ENCODE peak calls at places on chromosomes 13 and 19, in six cellular contexts. One of them, this sample, is unnamed. For H3K4me1, the result is how much of the 10 kb centered on the place peaks cover.

GRCh38 chr19:15863272-15863671 is 34.6 kb downstream of the CYP4F2 start:
- DNase-seq in heart right ventricle: no peak
- DNase-seq in K562: peak
- DNase-seq in testis: no peak
- DNase-seq in PC-9: no peak
- DNase-seq in left ventricle myocardium inferior: no peak
- DNase-seq in this sample: no peak

GRCh38 chr19:294341-294818 is 3.2 kb upstream of the PLPP2 start:
- DNase-seq in heart right ventricle: no peak
- DNase-seq in K562: no peak
- DNase-seq in testis: no peak
- DNase-seq in PC-9: no peak
- DNase-seq in left ventricle myocardium inferior: no peak
- DNase-seq in this sample: peak

GRCh38 chr19:45418812-45419211 is 4.9 kb downstream of the ERCC1 start:
- DNase-seq in heart right ventricle: no peak
- DNase-seq in K562: no peak
- DNase-seq in testis: no peak
- DNase-seq in PC-9: no peak
- DNase-seq in left ventricle myocardium inferior: no peak
- DNase-seq in this sample: no peak

GRCh38 chr13:61916483-61916882 is 500.8 kb upstream of the PCDH20 start:
- DNase-seq in heart right ventricle: no peak
- DNase-seq in K562: no peak
- DNase-seq in testis: no peak
- DNase-seq in PC-9: no peak
- DNase-seq in left ventricle myocardium inferior: no peak
- DNase-seq in this sample: no peak

GRCh38 chr13:113647351-113648217 is 10.4 kb downstream of the ATP4B start:
- DNase-seq in heart right ventricle: peak
- DNase-seq in K562: no peak
- DNase-seq in testis: peak
- DNase-seq in PC-9: peak
- DNase-seq in left ventricle myocardium inferior: peak
- DNase-seq in this sample: peak

GRCh38 chr13:65656740-65657329 is 1573.3 kb downstream of the PCDH9 start:
- DNase-seq in heart right ventricle: no peak
- DNase-seq in K562: no peak
- DNase-seq in testis: no peak
- DNase-seq in PC-9: no peak
- DNase-seq in left ventricle myocardium inferior: no peak
- DNase-seq in this sample: no peak

GRCh38 chr13:37627428-37627827 is 28.9 kb upstream of the POSTN start:
- DNase-seq in heart right ventricle: no peak
- DNase-seq in K562: no peak
- DNase-seq in testis: no peak
- DNase-seq in PC-9: no peak
- DNase-seq in left ventricle myocardium inferior: no peak
- DNase-seq in this sample: no peak

GRCh38 chr19:3227054-3227626 is 2.7 kb downstream of the CELF5 start:
- DNase-seq in heart right ventricle: no peak
- DNase-seq in K562: no peak
- DNase-seq in testis: no peak
- DNase-seq in PC-9: no peak
- DNase-seq in left ventricle myocardium inferior: no peak
- DNase-seq in this sample: no peak

GRCh38 chr13:28220166-28220565 is 81.8 kb downstream of the PAN3 start:
- DNase-seq in heart right ventricle: no peak
- DNase-seq in K562: no peak
- DNase-seq in testis: no peak
- DNase-seq in PC-9: no peak
- DNase-seq in left ventricle myocardium inferior: no peak
- DNase-seq in this sample: no peak

GRCh38 chr13:43156916-43157315 is 133.5 kb downstream of the DNAJC15 start:
- DNase-seq in heart right ventricle: no peak
- DNase-seq in K562: no peak
- DNase-seq in testis: no peak
- DNase-seq in PC-9: no peak
- DNase-seq in left ventricle myocardium inferior: no peak
- DNase-seq in this sample: no peak

GRCh38 chr19:48489608-48490216 is 20.5 kb downstream of the CYTH2 start:
- DNase-seq in heart right ventricle: peak
- DNase-seq in K562: peak
- DNase-seq in testis: peak
- DNase-seq in PC-9: peak
- DNase-seq in left ventricle myocardium inferior: peak
- DNase-seq in this sample: peak

GRCh38 chr13:74930402-74931165 is 551.4 kb downstream of the TBC1D4 start:
- DNase-seq in heart right ventricle: no peak
- DNase-seq in K562: no peak
- DNase-seq in testis: no peak
- DNase-seq in PC-9: no peak
- DNase-seq in left ventricle myocardium inferior: no peak
- DNase-seq in this sample: no peak

GRCh38 chr13:106922384-106922783 is 354.4 kb upstream of the ARGLU1 start:
- DNase-seq in heart right ventricle: no peak
- DNase-seq in K562: no peak
- DNase-seq in testis: no peak
- DNase-seq in PC-9: no peak
- DNase-seq in left ventricle myocardium inferior: no peak
- DNase-seq in this sample: no peak

GRCh38 chr13:35857769-35858168 is 273.4 kb downstream of the DCLK1 start:
- DNase-seq in heart right ventricle: no peak
- DNase-seq in K562: no peak
- DNase-seq in testis: peak
- DNase-seq in PC-9: no peak
- DNase-seq in left ventricle myocardium inferior: no peak
- DNase-seq in this sample: no peak

GRCh38 chr13:34361528-34361927 is 543.6 kb downstream of the RFC3 start:
- DNase-seq in heart right ventricle: no peak
- DNase-seq in K562: no peak
- DNase-seq in testis: no peak
- DNase-seq in PC-9: no peak
- DNase-seq in left ventricle myocardium inferior: no peak
- DNase-seq in this sample: no peak

GRCh38 chr13:105538346-105538745 is 997.1 kb downstream of the EFNB2 start:
- DNase-seq in heart right ventricle: no peak
- DNase-seq in K562: no peak
- DNase-seq in testis: no peak
- DNase-seq in PC-9: no peak
- DNase-seq in left ventricle myocardium inferior: no peak
- DNase-seq in this sample: no peak

GRCh38 chr13:29969286-29969685 is 118.9 kb upstream of the UBL3 start:
- DNase-seq in heart right ventricle: no peak
- DNase-seq in K562: no peak
- DNase-seq in testis: no peak
- DNase-seq in PC-9: no peak
- DNase-seq in left ventricle myocardium inferior: no peak
- DNase-seq in this sample: no peak

GRCh38 chr13:99658266-99658991 is 157.2 kb downstream of the TM9SF2 start:
- DNase-seq in heart right ventricle: peak
- DNase-seq in K562: no peak
- DNase-seq in testis: peak
- DNase-seq in PC-9: no peak
- DNase-seq in left ventricle myocardium inferior: peak
- DNase-seq in this sample: peak

DNA sequence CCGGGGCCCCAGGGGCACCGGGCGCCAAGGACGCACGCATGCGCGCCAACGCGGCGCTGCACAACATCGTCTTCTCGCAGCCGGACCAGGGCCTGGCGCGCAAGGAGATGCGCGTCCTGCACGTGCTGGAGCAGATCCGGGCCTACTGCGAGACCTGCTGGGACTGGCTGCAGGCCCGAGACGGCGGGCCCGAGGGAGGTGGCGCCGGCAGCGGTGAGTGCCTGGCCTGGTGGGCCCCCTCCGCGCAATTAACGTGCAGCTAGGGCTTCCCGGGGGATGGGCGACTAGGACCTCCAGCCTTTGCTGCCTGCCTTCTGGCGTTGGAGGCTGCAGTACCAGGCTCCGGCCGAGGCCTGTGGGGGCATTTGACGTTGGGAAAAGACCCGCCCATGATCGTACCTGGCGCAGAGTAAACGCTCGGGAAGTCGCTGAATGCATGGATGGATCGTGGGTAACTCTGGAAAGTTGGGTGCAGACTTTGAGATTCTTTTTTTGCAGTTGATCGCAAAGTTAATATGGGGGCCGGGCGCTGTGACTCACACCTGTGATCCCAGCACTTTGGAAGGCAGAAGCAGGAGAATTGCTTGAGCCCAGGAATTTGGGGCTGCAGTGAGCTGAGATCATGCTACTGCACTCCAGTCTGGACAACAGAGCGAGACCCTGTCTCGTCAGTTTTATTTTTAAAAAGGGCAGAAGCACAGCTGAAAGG is 7.3 kb downstream of the APC2 start:
- DNase-seq in heart right ventricle: peak
- DNase-seq in K562: no peak
- DNase-seq in testis: no peak
- DNase-seq in PC-9: no peak
- DNase-seq in left ventricle myocardium inferior: no peak
- DNase-seq in this sample: no peak
- TF ChIP-seq CTCF in heart right ventricle: no peak
- TF ChIP-seq CTCF in K562: no peak
- TF ChIP-seq CTCF in testis: no peak
- TF ChIP-seq CTCF in PC-9: no peak
- TF ChIP-seq CTCF in left ventricle myocardium inferior: no peak
- TF ChIP-seq CTCF in this sample: no peak

DNA sequence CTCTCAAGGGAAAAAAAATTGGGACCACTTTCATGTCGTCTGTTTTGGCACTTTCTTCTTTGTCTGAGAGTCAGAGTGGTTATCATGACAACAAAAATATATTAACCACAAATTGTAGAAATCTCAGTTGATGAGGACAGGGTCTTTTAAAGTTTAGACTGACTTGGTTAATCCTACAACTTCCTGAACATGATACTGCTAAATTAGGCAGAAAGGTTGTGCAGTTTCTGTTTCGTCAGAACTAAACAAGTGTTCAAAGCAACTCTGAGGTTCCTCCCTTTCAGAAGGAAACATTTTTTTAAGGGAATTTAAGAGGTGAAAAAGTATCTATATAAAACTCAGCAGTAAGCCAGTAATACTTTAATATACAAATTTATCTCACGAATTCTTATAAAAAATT is 15.3 kb downstream of the KLF5 start:
- DNase-seq in heart right ventricle: no peak
- DNase-seq in K562: no peak
- DNase-seq in testis: no peak
- DNase-seq in PC-9: no peak
- DNase-seq in left ventricle myocardium inferior: no peak
- DNase-seq in this sample: no peak
- H3K4me1 ChIP-seq in heart right ventricle: under half
- H3K4me1 ChIP-seq in K562: under half
- H3K4me1 ChIP-seq in testis: under half
- H3K4me1 ChIP-seq in PC-9: under half
- H3K4me1 ChIP-seq in left ventricle myocardium inferior: under half
- H3K4me1 ChIP-seq in this sample: under half

DNA sequence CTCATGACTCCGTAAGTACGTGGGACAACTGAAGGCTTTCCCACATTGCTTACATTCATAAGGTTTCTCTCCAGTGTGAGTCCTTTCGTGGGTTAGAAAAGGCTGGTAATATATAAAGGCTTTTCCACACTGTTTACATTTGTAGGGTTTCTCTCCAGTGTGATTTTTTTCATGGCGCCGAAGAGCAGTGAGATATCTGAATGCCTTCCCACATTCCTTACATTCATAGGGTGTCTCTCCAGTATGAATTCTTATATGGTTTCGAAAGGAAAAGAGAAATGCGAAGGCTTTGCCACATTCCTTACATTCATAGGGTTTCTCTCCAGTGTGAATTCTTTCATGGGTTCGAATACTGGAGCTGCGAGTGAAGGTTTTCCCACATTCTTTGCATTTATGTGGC is 29.5 kb downstream of the ZNF490 start:
- DNase-seq in heart right ventricle: no peak
- DNase-seq in K562: no peak
- DNase-seq in testis: no peak
- DNase-seq in PC-9: no peak
- DNase-seq in left ventricle myocardium inferior: no peak
- DNase-seq in this sample: no peak
- H3K4me3 ChIP-seq in heart right ventricle: no peak
- H3K4me3 ChIP-seq in K562: no peak
- H3K4me3 ChIP-seq in testis: no peak
- H3K4me3 ChIP-seq in PC-9: peak
- H3K4me3 ChIP-seq in left ventricle myocardium inferior: no peak
- H3K4me3 ChIP-seq in this sample: no peak

GRCh38 chr13:97749174-97749573 is 204.3 kb upstream of the IPO5 start:
- DNase-seq in heart right ventricle: no peak
- DNase-seq in K562: no peak
- DNase-seq in testis: peak
- DNase-seq in PC-9: peak
- DNase-seq in left ventricle myocardium inferior: no peak
- DNase-seq in this sample: no peak
- TF ChIP-seq CTCF in heart right ventricle: no peak
- TF ChIP-seq CTCF in K562: no peak
- TF ChIP-seq CTCF in testis: no peak
- TF ChIP-seq CTCF in PC-9: peak
- TF ChIP-seq CTCF in left ventricle myocardium inferior: no peak
- TF ChIP-seq CTCF in this sample: no peak

DNA sequence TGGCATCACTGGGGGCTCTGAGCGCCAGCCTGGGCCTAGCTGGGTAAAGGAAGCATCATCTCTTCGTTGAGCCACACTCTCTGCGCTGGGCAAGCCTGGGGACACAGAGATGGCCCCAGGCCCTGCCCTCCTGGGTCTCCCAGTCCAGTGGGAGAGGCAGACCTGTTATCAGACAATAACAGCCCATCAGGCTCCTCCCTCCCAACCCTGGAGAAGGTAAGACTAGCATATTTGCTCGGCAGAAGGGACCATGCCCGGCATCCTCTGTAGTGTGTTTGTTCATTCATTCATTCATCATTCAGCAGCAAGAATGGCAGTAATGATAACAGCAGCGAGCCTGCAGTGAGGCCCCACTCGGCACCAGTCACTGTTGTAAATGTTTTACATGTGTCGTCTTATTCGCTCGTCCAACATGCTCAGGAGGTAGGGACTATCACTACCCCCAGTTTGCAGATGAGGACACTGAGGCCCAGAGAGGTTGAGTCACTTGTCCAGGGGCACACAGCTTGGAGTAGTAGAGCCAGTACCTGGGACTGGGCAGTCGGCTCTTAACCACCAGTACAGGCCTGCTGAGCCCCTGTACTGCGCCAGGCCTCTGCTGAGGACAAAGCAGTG is 33.2 kb downstream of the PAK4 start:
- DNase-seq in heart right ventricle: no peak
- DNase-seq in K562: peak
- DNase-seq in testis: no peak
- DNase-seq in PC-9: no peak
- DNase-seq in left ventricle myocardium inferior: no peak
- DNase-seq in this sample: peak
- H3K4me1 ChIP-seq in heart right ventricle: under half
- H3K4me1 ChIP-seq in K562: half or more
- H3K4me1 ChIP-seq in testis: under half
- H3K4me1 ChIP-seq in PC-9: under half
- H3K4me1 ChIP-seq in left ventricle myocardium inferior: under half
- H3K4me1 ChIP-seq in this sample: under half

This sample was measured in left lung.